ENCODE peak calls at places on chromosomes 4 and X, in seven cellular contexts. Z is SW480, F is A549, G is substantia nigra, B is left cardiac atrium, D is COR-L47, L is GM18507. M is an unnamed sample.

GRCh38 chr4:26191353-26191752 is 129.5 kb upstream of the RBPJ start:
- DNase-seq in Z (peak), F (no peak), G (no peak), B (no peak), D (no peak), L (no peak), M (no peak)

GRCh38 chr4:8188085-8188484 is 11.0 kb upstream of the SH3TC1 start:
- DNase-seq in Z (no peak), F (peak), G (no peak), B (no peak), D (no peak), L (no peak), M (peak)

GRCh38 chr4:70892086-70892769 is 9.9 kb upstream of the MOB1B start:
- DNase-seq in Z (no peak), F (no peak), G (no peak), B (peak), D (no peak), L (no peak), M (no peak)

GRCh38 chr4:38235338-38235737 is 275.1 kb downstream of the PTTG2 start:
- DNase-seq in Z (no peak), F (no peak), G (no peak), B (no peak), D (no peak), L (no peak), M (no peak)

GRCh38 chr4:132218406-132218805 is 930.7 kb upstream of the PCDH10 start:
- DNase-seq in Z (no peak), F (no peak), G (no peak), B (no peak), D (no peak), L (no peak), M (no peak)

GRCh38 chr4:165101641-165102040 is 11.0 kb downstream of the TMEM192 start:
- DNase-seq in Z (no peak), F (no peak), G (no peak), B (no peak), D (no peak), L (no peak), M (no peak)

GRCh38 chr4:152094851-152095700 is 334.3 kb upstream of the GATB start:
- DNase-seq in Z (no peak), F (no peak), G (no peak), B (no peak), D (peak), L (no peak), M (no peak)

GRCh38 chr4:174358823-174359222 is 75.1 kb downstream of the CEP44 start:
- DNase-seq in Z (no peak), F (no peak), G (no peak), B (no peak), D (no peak), L (peak), M (no peak)

GRCh38 chrX:147912093-147912801 is 528 bp downstream of the FMR1 start:
- DNase-seq in Z (peak), F (peak), G (peak), B (peak), D (peak), L (no peak), M (peak)

GRCh38 chr4:146379744-146380143 is 142.0 kb downstream of the SLC10A7 start:
- DNase-seq in Z (no peak), F (no peak), G (no peak), B (no peak), D (no peak), L (no peak), M (no peak)

GRCh38 chrX:152601848-152602616 is 35.7 kb upstream of the GABRQ start:
- DNase-seq in Z (peak), F (no peak), G (no peak), B (no peak), D (peak), L (no peak), M (no peak)